ENCODE peak calls at places on chromosomes 2 and 18, in seven cellular contexts. One of them, this sample, is unnamed.

GRCh38 chr18:37582306-37582705 is 16.7 kb upstream of the CELF4 start:
- DNase-seq in right cardiac atrium: no peak
- DNase-seq in upper lobe of right lung: no peak
- DNase-seq in lung: no peak
- DNase-seq in tibial nerve: no peak
- DNase-seq in cardiac muscle cell: no peak
- DNase-seq in neural progenitor cell: no peak
- DNase-seq in this sample: no peak

GRCh38 chr2:159050426-159050825 is 82.0 kb downstream of the TANC1 start:
- DNase-seq in cardiac muscle cell: no peak
- DNase-seq in tibial nerve: no peak
- DNase-seq in neural progenitor cell: no peak
- DNase-seq in lung: no peak
- DNase-seq in upper lobe of right lung: no peak
- DNase-seq in right cardiac atrium: no peak
- DNase-seq in this sample: no peak

GRCh38 chr2:157430266-157430665 is 13.6 kb downstream of the CYTIP start:
- DNase-seq in cardiac muscle cell: no peak
- DNase-seq in upper lobe of right lung: no peak
- DNase-seq in tibial nerve: no peak
- DNase-seq in right cardiac atrium: no peak
- DNase-seq in neural progenitor cell: no peak
- DNase-seq in lung: no peak
- DNase-seq in this sample: no peak

GRCh38 chr2:147525724-147526489 is 318.9 kb upstream of the ACVR2A start:
- DNase-seq in tibial nerve: no peak
- DNase-seq in lung: no peak
- DNase-seq in cardiac muscle cell: peak; percentile 7
- DNase-seq in right cardiac atrium: no peak
- DNase-seq in upper lobe of right lung: no peak
- DNase-seq in neural progenitor cell: no peak
- DNase-seq in this sample: no peak

GRCh38 chr2:127082974-127083373 is 24.0 kb downstream of the BIN1 start:
- DNase-seq in cardiac muscle cell: peak; percentile 82
- DNase-seq in tibial nerve: no peak
- DNase-seq in upper lobe of right lung: no peak
- DNase-seq in neural progenitor cell: no peak
- DNase-seq in right cardiac atrium: no peak
- DNase-seq in lung: no peak
- DNase-seq in this sample: no peak

GRCh38 chr18:25190468-25190867 is 161.5 kb downstream of the ZNF521 start:
- DNase-seq in right cardiac atrium: no peak
- DNase-seq in tibial nerve: no peak
- DNase-seq in lung: no peak
- DNase-seq in neural progenitor cell: no peak
- DNase-seq in upper lobe of right lung: no peak
- DNase-seq in cardiac muscle cell: no peak
- DNase-seq in this sample: no peak

GRCh38 chr2:127498386-127498785 is 27.9 kb downstream of the IWS1 start:
- DNase-seq in cardiac muscle cell: peak; percentile 61
- DNase-seq in lung: no peak
- DNase-seq in tibial nerve: no peak
- DNase-seq in upper lobe of right lung: no peak
- DNase-seq in right cardiac atrium: no peak
- DNase-seq in neural progenitor cell: no peak
- DNase-seq in this sample: no peak

GRCh38 chr18:63427566-63427965 is 5.3 kb upstream of the VPS4B start:
- DNase-seq in cardiac muscle cell: no peak
- DNase-seq in neural progenitor cell: no peak
- DNase-seq in right cardiac atrium: no peak
- DNase-seq in lung: no peak
- DNase-seq in upper lobe of right lung: no peak
- DNase-seq in tibial nerve: no peak
- DNase-seq in this sample: no peak

GRCh38 chr2:228023619-228024018 is 152.2 kb downstream of the DAW1 start:
- DNase-seq in cardiac muscle cell: no peak
- DNase-seq in lung: no peak
- DNase-seq in upper lobe of right lung: no peak
- DNase-seq in neural progenitor cell: no peak
- DNase-seq in tibial nerve: no peak
- DNase-seq in right cardiac atrium: no peak
- DNase-seq in this sample: no peak

GRCh38 chr18:3281456-3282400 is 19.8 kb downstream of the MYL12B start:
- DNase-seq in lung: no peak
- DNase-seq in upper lobe of right lung: no peak
- DNase-seq in right cardiac atrium: no peak
- DNase-seq in neural progenitor cell: peak; percentile 85
- DNase-seq in cardiac muscle cell: peak; percentile 88
- DNase-seq in tibial nerve: peak; percentile 76
- DNase-seq in this sample: no peak

GRCh38 chr2:31764169-31764568 is 183.4 kb upstream of the SRD5A2 start:
- DNase-seq in tibial nerve: no peak
- DNase-seq in upper lobe of right lung: no peak
- DNase-seq in cardiac muscle cell: no peak
- DNase-seq in neural progenitor cell: no peak
- DNase-seq in lung: no peak
- DNase-seq in right cardiac atrium: no peak
- DNase-seq in this sample: no peak

GRCh38 chr2:64859208-64860161 is 129.7 kb upstream of the SLC1A4 start:
- DNase-seq in upper lobe of right lung: peak; percentile 94
- DNase-seq in cardiac muscle cell: peak; percentile 95
- DNase-seq in tibial nerve: peak; percentile 77
- DNase-seq in right cardiac atrium: peak; percentile 96
- DNase-seq in neural progenitor cell: peak; percentile 85
- DNase-seq in lung: peak; percentile 95
- DNase-seq in this sample: peak; percentile 97

GRCh38 chr2:239553376-239554000 is 152.7 kb upstream of the HDAC4 start:
- DNase-seq in upper lobe of right lung: peak; percentile 35
- DNase-seq in right cardiac atrium: no peak
- DNase-seq in cardiac muscle cell: no peak
- DNase-seq in lung: no peak
- DNase-seq in neural progenitor cell: no peak
- DNase-seq in tibial nerve: no peak
- DNase-seq in this sample: peak; percentile 12

GRCh38 chr18:77671456-77672167 is 422.0 kb downstream of the GALR1 start:
- DNase-seq in right cardiac atrium: no peak
- DNase-seq in tibial nerve: no peak
- DNase-seq in neural progenitor cell: peak; percentile 72
- DNase-seq in cardiac muscle cell: no peak
- DNase-seq in upper lobe of right lung: no peak
- DNase-seq in lung: no peak
- DNase-seq in this sample: no peak

GRCh38 chr2:178233428-178233827 is 39.1 kb downstream of the OSBPL6 start:
- DNase-seq in upper lobe of right lung: no peak
- DNase-seq in neural progenitor cell: no peak
- DNase-seq in cardiac muscle cell: no peak
- DNase-seq in tibial nerve: no peak
- DNase-seq in lung: no peak
- DNase-seq in right cardiac atrium: no peak
- DNase-seq in this sample: no peak

GRCh38 chr2:212154392-212154791 is 384.2 kb downstream of the ERBB4 start:
- DNase-seq in cardiac muscle cell: no peak
- DNase-seq in upper lobe of right lung: no peak
- DNase-seq in neural progenitor cell: no peak
- DNase-seq in tibial nerve: no peak
- DNase-seq in lung: no peak
- DNase-seq in right cardiac atrium: no peak
- DNase-seq in this sample: no peak

GRCh38 chr2:238294393-238295143 is 6.2 kb upstream of the PER2 start:
- DNase-seq in upper lobe of right lung: no peak
- DNase-seq in lung: no peak
- DNase-seq in right cardiac atrium: no peak
- DNase-seq in tibial nerve: no peak
- DNase-seq in neural progenitor cell: no peak
- DNase-seq in cardiac muscle cell: no peak
- DNase-seq in this sample: no peak

GRCh38 chr18:48949606-48950535 is 894 bp downstream of the SMAD7 start:
- DNase-seq in upper lobe of right lung: peak; percentile 85
- DNase-seq in tibial nerve: no peak
- DNase-seq in right cardiac atrium: no peak
- DNase-seq in lung: peak; percentile 71
- DNase-seq in neural progenitor cell: peak; percentile 81
- DNase-seq in cardiac muscle cell: peak; percentile 66
- DNase-seq in this sample: no peak

GRCh38 chr18:78937166-78937565 is 42.5 kb upstream of the SALL3 start:
- DNase-seq in neural progenitor cell: no peak
- DNase-seq in lung: no peak
- DNase-seq in cardiac muscle cell: no peak
- DNase-seq in right cardiac atrium: no peak
- DNase-seq in tibial nerve: no peak
- DNase-seq in upper lobe of right lung: no peak
- DNase-seq in this sample: no peak

GRCh38 chr2:47373747-47374146 is 29.2 kb upstream of the MSH2 start:
- DNase-seq in upper lobe of right lung: no peak
- DNase-seq in lung: no peak
- DNase-seq in neural progenitor cell: peak; percentile 41
- DNase-seq in right cardiac atrium: no peak
- DNase-seq in cardiac muscle cell: no peak
- DNase-seq in tibial nerve: no peak
- DNase-seq in this sample: no peak

GRCh38 chr2:17791121-17791902 is 24.9 kb upstream of the MSGN1 start:
- DNase-seq in upper lobe of right lung: no peak
- DNase-seq in neural progenitor cell: no peak
- DNase-seq in tibial nerve: no peak
- DNase-seq in lung: no peak
- DNase-seq in cardiac muscle cell: peak; percentile 91
- DNase-seq in right cardiac atrium: no peak
- DNase-seq in this sample: no peak

GRCh38 chr2:42021490-42021889 is 26.3 kb upstream of the PKDCC start:
- DNase-seq in right cardiac atrium: peak; percentile 65
- DNase-seq in lung: no peak
- DNase-seq in upper lobe of right lung: no peak
- DNase-seq in tibial nerve: peak; percentile 62
- DNase-seq in neural progenitor cell: no peak
- DNase-seq in cardiac muscle cell: peak; percentile 61
- DNase-seq in this sample: no peak

GRCh38 chr2:119943058-119943457 is 69.8 kb upstream of the EPB41L5 start:
- DNase-seq in tibial nerve: no peak
- DNase-seq in upper lobe of right lung: no peak
- DNase-seq in cardiac muscle cell: peak; percentile 24
- DNase-seq in right cardiac atrium: no peak
- DNase-seq in lung: no peak
- DNase-seq in neural progenitor cell: no peak
- DNase-seq in this sample: no peak

GRCh38 chr2:1622521-1623200 is 121.7 kb downstream of the PXDN start:
- DNase-seq in cardiac muscle cell: no peak
- DNase-seq in right cardiac atrium: no peak
- DNase-seq in lung: no peak
- DNase-seq in tibial nerve: no peak
- DNase-seq in neural progenitor cell: no peak
- DNase-seq in upper lobe of right lung: no peak
- DNase-seq in this sample: no peak
- H3K27me3 ChIP-seq in cardiac muscle cell: no peaks in the 10 kb centered on the region
- H3K27me3 ChIP-seq in right cardiac atrium: no peaks in the 10 kb centered on the region
- H3K27me3 ChIP-seq in lung: no peaks in the 10 kb centered on the region
- H3K27me3 ChIP-seq in tibial nerve: no peaks in the 10 kb centered on the region
- H3K27me3 ChIP-seq in neural progenitor cell: no peaks in the 10 kb centered on the region
- H3K27me3 ChIP-seq in upper lobe of right lung: no peaks in the 10 kb centered on the region
- H3K27me3 ChIP-seq in this sample: no peaks in the 10 kb centered on the region

GRCh38 chr2:220556658-220557057 is 929.2 kb downstream of the SLC4A3 start:
- DNase-seq in right cardiac atrium: no peak
- DNase-seq in neural progenitor cell: no peak
- DNase-seq in lung: no peak
- DNase-seq in tibial nerve: no peak
- DNase-seq in cardiac muscle cell: peak; percentile 39
- DNase-seq in upper lobe of right lung: no peak
- DNase-seq in this sample: no peak
- H3K27ac ChIP-seq in right cardiac atrium: no peak overlapping the region
- H3K27ac ChIP-seq in neural progenitor cell: no peak overlapping the region
- H3K27ac ChIP-seq in lung: no peak overlapping the region
- H3K27ac ChIP-seq in tibial nerve: no peak overlapping the region
- H3K27ac ChIP-seq in cardiac muscle cell: no peak overlapping the region
- H3K27ac ChIP-seq in upper lobe of right lung: no peak overlapping the region
- H3K27ac ChIP-seq in this sample: no peak overlapping the region

DNA sequence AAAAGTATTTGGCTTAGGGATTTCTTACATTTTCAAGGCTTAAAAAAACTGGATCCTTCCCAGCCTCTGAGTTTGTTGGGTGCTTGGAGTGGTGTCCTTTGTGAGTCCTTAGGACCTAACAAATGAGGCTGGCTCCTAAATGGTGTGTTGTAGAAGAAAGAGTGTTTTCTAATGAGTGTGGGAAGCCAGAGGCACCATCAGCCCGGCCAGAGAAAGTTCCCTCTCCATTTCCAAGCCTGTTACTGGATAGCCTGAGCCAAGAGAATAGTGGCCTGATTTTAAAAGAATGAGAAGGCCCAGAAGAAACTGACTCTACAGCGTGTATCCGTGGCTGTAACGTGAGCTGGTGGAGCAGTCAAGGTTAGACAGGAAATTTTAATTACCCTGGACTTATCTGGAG is 4.4 kb downstream of the EFHD1 start:
- DNase-seq in neural progenitor cell: no peak
- DNase-seq in lung: no peak
- DNase-seq in cardiac muscle cell: no peak
- DNase-seq in tibial nerve: no peak
- DNase-seq in upper lobe of right lung: no peak
- DNase-seq in right cardiac atrium: no peak
- DNase-seq in this sample: no peak
- H3K27me3 ChIP-seq in neural progenitor cell: peaks cover 70% of the 10 kb centered on the region
- H3K27me3 ChIP-seq in lung: peaks cover 3% of the 10 kb centered on the region
- H3K27me3 ChIP-seq in cardiac muscle cell: peaks cover 27% of the 10 kb centered on the region
- H3K27me3 ChIP-seq in tibial nerve: peaks cover 21% of the 10 kb centered on the region
- H3K27me3 ChIP-seq in upper lobe of right lung: peaks cover 24% of the 10 kb centered on the region
- H3K27me3 ChIP-seq in right cardiac atrium: no peaks in the 10 kb centered on the region
- H3K27me3 ChIP-seq in this sample: no peaks in the 10 kb centered on the region

GRCh38 chr2:152716805-152717241 is 438 bp downstream of the PRPF40A start:
- DNase-seq in cardiac muscle cell: no peak
- DNase-seq in right cardiac atrium: peak; percentile 45
- DNase-seq in tibial nerve: no peak
- DNase-seq in neural progenitor cell: peak; percentile 72
- DNase-seq in lung: peak; percentile 31
- DNase-seq in upper lobe of right lung: no peak
- DNase-seq in this sample: peak; percentile 65

GRCh38 chr2:152718909-152719645 is 657 bp downstream of the ARL6IP6 start:
- DNase-seq in cardiac muscle cell: peak; percentile 22
- DNase-seq in neural progenitor cell: peak; percentile 80
- DNase-seq in upper lobe of right lung: no peak
- DNase-seq in right cardiac atrium: no peak
- DNase-seq in tibial nerve: peak; percentile 5
- DNase-seq in lung: peak; percentile 52
- DNase-seq in this sample: peak; percentile 35

GRCh38 chr2:152718047-152718908 is at the start of gene ARL6IP6:
- DNase-seq in lung: peak; percentile 94
- DNase-seq in right cardiac atrium: peak; percentile 97
- DNase-seq in tibial nerve: peak; percentile 90
- DNase-seq in upper lobe of right lung: peak; percentile 97
- DNase-seq in cardiac muscle cell: peak; percentile 92
- DNase-seq in neural progenitor cell: peak; percentile 97
- DNase-seq in this sample: peak; percentile 89

GRCh38 chr2:152715854-152716428 is 1.3 kb downstream of the PRPF40A start:
- DNase-seq in tibial nerve: no peak
- DNase-seq in neural progenitor cell: peak; percentile 73
- DNase-seq in lung: no peak
- DNase-seq in right cardiac atrium: no peak
- DNase-seq in cardiac muscle cell: peak; percentile 21
- DNase-seq in upper lobe of right lung: no peak
- DNase-seq in this sample: no peak

GRCh38 chr2:152717242-152718046 is at the start of gene PRPF40A:
- DNase-seq in right cardiac atrium: peak; percentile 99
- DNase-seq in neural progenitor cell: peak; percentile 99
- DNase-seq in tibial nerve: peak; percentile 98
- DNase-seq in lung: peak; percentile 98
- DNase-seq in cardiac muscle cell: peak; percentile 99
- DNase-seq in upper lobe of right lung: peak; percentile 99
- DNase-seq in this sample: peak; percentile 98
- H3K27ac ChIP-seq in right cardiac atrium: peak within 1 kb of the TSS; percentile 91
- H3K27ac ChIP-seq in neural progenitor cell: peak within 1 kb of the TSS; percentile 97
- H3K27ac ChIP-seq in tibial nerve: peak within 1 kb of the TSS; percentile 95
- H3K27ac ChIP-seq in lung: peak within 1 kb of the TSS; percentile 79
- H3K27ac ChIP-seq in cardiac muscle cell: peak within 1 kb of the TSS; percentile 99
- H3K27ac ChIP-seq in upper lobe of right lung: peak within 1 kb of the TSS; percentile 97
- H3K27ac ChIP-seq in this sample: peak within 1 kb of the TSS; percentile 98